ENCODE peak calls at places on chromosomes 4 and X, in ten cellular contexts. P, F, L, C, J, Z, U, Q, W and E are unnamed samples.
A peak's percentile ranks its signal among the peaks of the same experiment; 100 is the strongest.

GRCh38 chr4:34105311-34105710 is 2139.0 kb downstream of the ARAP2 start:
- DNase-seq in P (no peak), U (no peak), L (no peak), Q (no peak), F (no peak), W (no peak), C (no peak), J (no peak), Z (no peak), E (no peak)

GRCh38 chrX:119762718-119763117 is 4.3 kb downstream of the SOWAHD start:
- DNase-seq in Q (no peak), L (no peak), W (no peak), J (no peak), P (no peak), Z (no peak), C (no peak), F (no peak), U (no peak), E (no peak)

GRCh38 chrX:40996886-40997530 is 88.2 kb upstream of the USP9X start:
- DNase-seq in C (no peak), Z (no peak), J (no peak), U (no peak), W (no peak), Q (no peak), F (peak; percentile 81), P (no peak), L (no peak), E (peak; percentile 68)

GRCh38 chr4:71338846-71339593 is at the start of gene SLC4A4:
- DNase-seq in Z (no peak), F (peak; percentile 91), J (no peak), U (no peak), P (no peak), L (no peak), C (no peak), Q (no peak), W (no peak), E (no peak)

GRCh38 chr4:184805462-184806245 is 20.1 kb downstream of the ACSL1 start:
- DNase-seq in Q (peak; percentile 73), Z (no peak), W (peak; percentile 62), J (peak; percentile 98), C (no peak), U (peak; percentile 44), P (peak; percentile 83), L (no peak), F (no peak), E (peak; percentile 26)

GRCh38 chrX:148223361-148223760 is 242.2 kb downstream of the FMR1NB start:
- DNase-seq in L (no peak), U (no peak), F (no peak), J (no peak), Q (no peak), W (no peak), C (no peak), Z (no peak), P (no peak), E (no peak)

GRCh38 chr4:73011629-73011985 is 57.9 kb downstream of the COX18 start:
- DNase-seq in Q (no peak), L (no peak), Z (no peak), W (no peak), J (no peak), C (no peak), U (no peak), P (no peak), F (no peak), E (no peak)

GRCh38 chrX:4547218-4547836 is 833.9 kb upstream of the PRKX start:
- DNase-seq in P (no peak), J (peak; percentile 16), W (peak; percentile 50), L (peak; percentile 41), Q (peak; percentile 33), F (peak; percentile 40), U (peak; percentile 32), C (peak; percentile 52), Z (peak; percentile 30), E (peak; percentile 39)

GRCh38 chr4:169723207-169723606 is 34.5 kb downstream of the HPF1 start:
- DNase-seq in F (no peak), Q (no peak), U (no peak), C (no peak), Z (no peak), J (no peak), W (no peak), L (peak; percentile 25), P (no peak), E (peak; percentile 45)

GRCh38 chr4:186260504-186261448 is 5.2 kb upstream of the F11 start:
- DNase-seq in U (no peak), J (no peak), C (no peak), Q (peak; percentile 54), P (no peak), F (peak; percentile 69), L (peak; percentile 72), W (no peak), Z (no peak), E (no peak)

GRCh38 chr4:152784490-152785195 is 4.9 kb downstream of the ARFIP1 start:
- DNase-seq in P (no peak), W (no peak), Z (no peak), J (no peak), F (peak; percentile 40), C (no peak), Q (no peak), U (peak; percentile 16), L (no peak), E (peak; percentile 19)

GRCh38 chr4:184728858-184729257 is 5.0 kb downstream of the CENPU start:
- DNase-seq in Z (no peak), J (no peak), U (no peak), P (no peak), Q (no peak), L (no peak), C (no peak), F (peak; percentile 37), W (no peak), E (no peak)

DNA sequence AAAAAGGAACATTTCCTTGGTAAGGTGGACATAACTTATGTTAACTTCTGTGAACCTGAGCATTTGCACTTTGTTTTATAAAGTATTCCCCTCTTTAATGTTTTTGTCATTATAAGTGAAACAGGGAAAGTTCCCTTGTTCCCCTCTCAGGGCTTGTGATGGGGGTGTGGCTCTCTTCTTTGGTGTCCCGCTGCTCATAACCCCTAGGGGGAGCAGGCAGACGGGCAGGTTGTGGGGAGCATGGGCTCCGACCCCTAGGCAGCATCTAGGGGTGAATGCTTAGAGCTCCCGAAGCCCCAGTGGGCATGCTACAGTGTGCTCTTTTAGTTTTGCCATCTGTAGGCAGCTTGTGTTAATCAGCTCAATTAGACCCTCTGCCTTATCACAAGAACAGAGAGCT is 200.4 kb downstream of the DACH2 start:
- DNase-seq in F (no peak), C (peak; percentile 46), Z (no peak), U (no peak), L (no peak), W (no peak), Q (no peak), J (no peak), P (no peak), E (no peak)
- TF ChIP-seq POLR2A in F (no peak), C (no peak), Z (no peak), U (no peak), L (no peak), W (no peak), Q (no peak), J (no peak), P (no peak), E (no peak)

GRCh38 chr4:134320048-134320447 is 118.5 kb upstream of the PABPC4L start:
- DNase-seq in F (peak; percentile 0), W (no peak), L (no peak), J (no peak), U (no peak), C (no peak), Q (no peak), P (no peak), Z (no peak), E (no peak)
- TF ChIP-seq POLR2A in F (no peak), W (no peak), L (no peak), J (no peak), U (no peak), C (no peak), Q (no peak), P (no peak), Z (no peak), E (no peak)

GRCh38 chr4:41424541-41424940 is 113.4 kb upstream of the LIMCH1 start:
- DNase-seq in J (no peak), L (no peak), F (no peak), P (no peak), U (no peak), W (no peak), Z (no peak), Q (no peak), C (no peak), E (no peak)

GRCh38 chr4:41426523-41426922 is 111.4 kb upstream of the LIMCH1 start:
- DNase-seq in P (no peak), U (no peak), J (no peak), Q (no peak), W (no peak), L (no peak), C (no peak), F (no peak), Z (no peak), E (no peak)

GRCh38 chr4:41428205-41428940 is 109.6 kb upstream of the LIMCH1 start:
- DNase-seq in J (no peak), P (no peak), F (no peak), C (no peak), L (no peak), U (no peak), W (no peak), Q (no peak), Z (no peak), E (no peak)

GRCh38 chr4:41428941-41429669 is 108.9 kb upstream of the LIMCH1 start:
- DNase-seq in Q (no peak), L (no peak), C (no peak), Z (no peak), W (no peak), P (no peak), F (no peak), U (no peak), J (peak; percentile 80), E (no peak)

DNA sequence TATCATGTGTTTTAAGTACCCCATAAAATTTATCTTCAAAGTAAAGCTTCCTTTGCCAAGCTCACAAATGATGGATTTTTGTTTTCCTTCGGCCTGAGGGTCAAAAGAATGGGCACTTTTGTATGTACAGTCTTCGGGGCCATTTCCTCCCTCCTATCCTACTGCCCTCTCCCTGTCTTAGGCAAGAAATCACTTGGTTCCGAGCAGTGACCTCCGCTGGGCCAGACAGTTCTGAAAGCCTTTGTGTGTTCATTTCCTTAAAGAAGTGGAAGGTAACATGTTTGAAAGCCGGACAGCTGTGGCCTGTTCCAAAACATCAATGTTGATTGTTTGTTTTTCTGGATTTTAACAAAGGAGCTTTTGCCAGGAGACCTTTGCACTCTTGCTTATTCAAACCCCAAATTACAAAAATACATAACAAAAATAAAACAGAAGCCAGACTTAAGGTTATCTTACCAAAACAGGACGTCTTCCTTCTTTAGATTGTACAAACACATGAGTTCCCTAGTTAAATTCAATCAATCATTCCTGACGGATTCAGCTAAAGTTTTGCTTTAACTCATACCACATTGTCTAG is 110.6 kb upstream of the LIMCH1 start:
- DNase-seq in U (no peak), C (no peak), F (no peak), Q (peak; percentile 35), J (peak; percentile 64), Z (no peak), W (no peak), L (no peak), P (no peak), E (no peak)
- TF ChIP-seq POLR2A in U (no peak), C (no peak), F (no peak), Q (no peak), J (no peak), Z (no peak), W (no peak), L (no peak), P (no peak), E (no peak)

DNA sequence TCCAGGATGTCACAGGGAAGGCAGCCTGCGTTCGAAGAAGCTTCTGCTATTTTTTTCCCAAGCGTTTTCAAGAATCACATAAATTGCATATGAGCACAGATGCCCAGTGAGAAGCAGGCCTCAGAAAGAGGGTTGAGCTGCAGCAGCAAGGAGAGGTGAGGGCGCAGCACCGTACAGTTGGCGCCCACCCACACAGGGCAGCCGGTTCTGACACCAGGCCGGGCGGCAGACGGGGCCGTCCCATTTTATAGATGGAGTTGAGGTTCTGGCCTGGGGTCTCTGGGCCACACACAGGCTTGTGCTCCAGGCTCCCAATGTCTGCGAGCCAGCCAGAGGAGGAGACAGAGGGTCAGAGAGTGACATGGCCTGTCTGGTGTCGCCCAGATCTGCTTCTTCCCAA is 22.8 kb downstream of the CPZ start:
- DNase-seq in P (no peak), U (no peak), J (no peak), L (no peak), W (no peak), F (no peak), Z (peak; percentile 10), Q (no peak), C (no peak), E (no peak)
- TF ChIP-seq POLR2A in P (no peak), U (no peak), J (no peak), L (no peak), W (no peak), F (no peak), Z (no peak), Q (no peak), C (no peak), E (no peak)